ENCODE peak calls at places on chromosomes 3 and 15, in seven cellular contexts. Z is body of pancreas, G is SJCRH30, L is brain microvascular endothelial cell, B is left lung, N is mucosa of descending colon, H is astrocyte of the spinal cord. P is an unnamed sample.
A peak's percentile ranks its signal among the peaks of the same experiment; 100 is the strongest.

GRCh38 chr15:70723927-70724326 is 39.4 kb downstream of the UACA start:
- DNase-seq in Z (no peak), N (no peak), H (no peak), B (no peak), G (no peak), L (no peak), P (no peak)

GRCh38 chr3:98343647-98344507 is 9.8 kb upstream of the OR5K4 start:
- DNase-seq in L (peak; percentile 46), Z (peak; percentile 26), N (no peak), H (peak; percentile 5), B (no peak), G (peak; percentile 85), P (peak; percentile 36)

GRCh38 chr3:134620476-134621115 is 30.2 kb downstream of the KY start:
- DNase-seq in B (no peak), N (no peak), G (no peak), H (no peak), L (no peak), Z (no peak), P (no peak)

GRCh38 chr3:45664558-45664957 is 24.6 kb upstream of the SACM1L start:
- DNase-seq in G (no peak), L (no peak), H (no peak), N (peak; percentile 69), B (no peak), Z (no peak), P (no peak)

GRCh38 chr3:22319446-22319845 is 568.4 kb upstream of the ZNF385D start:
- DNase-seq in N (no peak), H (peak; percentile 50), L (peak; percentile 61), B (no peak), G (no peak), Z (no peak), P (no peak)

GRCh38 chr3:50503947-50504346 is 513 bp upstream of the CACNA2D2 start:
- DNase-seq in G (no peak), L (no peak), Z (no peak), H (no peak), B (no peak), N (no peak), P (no peak)

GRCh38 chr3:64945171-64945684 is 257.4 kb upstream of the ADAMTS9 start:
- DNase-seq in G (peak; percentile 16), N (no peak), Z (no peak), B (no peak), L (no peak), H (peak; percentile 12), P (no peak)

GRCh38 chr3:141846050-141846433 is 30.4 kb upstream of the ATP1B3 start:
- DNase-seq in B (no peak), L (no peak), N (no peak), Z (no peak), H (no peak), G (no peak), P (no peak)

GRCh38 chr15:27449041-27449440 is 478.1 kb downstream of the GABRG3 start:
- DNase-seq in B (no peak), L (no peak), N (no peak), G (no peak), H (peak; percentile 36), Z (no peak), P (no peak)

GRCh38 chr3:42762046-42762724 is 10.9 kb downstream of the CCDC13 start:
- DNase-seq in L (no peak), G (no peak), H (no peak), B (peak; percentile 37), Z (no peak), N (no peak), P (no peak)

GRCh38 chr3:24496529-24497482 is 2.2 kb upstream of the THRB start:
- DNase-seq in H (peak; percentile 89), B (peak; percentile 66), G (peak; percentile 40), N (peak; percentile 70), L (peak; percentile 79), Z (peak; percentile 90), P (no peak)

GRCh38 chr3:159432721-159433300 is 555.8 kb upstream of the IL12A start:
- DNase-seq in G (no peak), B (no peak), L (no peak), N (no peak), H (peak; percentile 51), Z (no peak), P (no peak)

GRCh38 chr3:71805199-71805598 is 20.3 kb upstream of the PROK2 start:
- DNase-seq in L (no peak), B (no peak), G (no peak), Z (no peak), H (no peak), N (no peak), P (no peak)

GRCh38 chr15:91116379-91117067 is 16.5 kb downstream of the SV2B start:
- DNase-seq in N (no peak), Z (peak; percentile 20), G (peak; percentile 22), L (peak; percentile 78), H (no peak), B (no peak), P (no peak)

GRCh38 chr3:173584834-173585831 is 187.6 kb downstream of the NLGN1 start:
- DNase-seq in B (peak; percentile 37), H (peak; percentile 74), Z (peak; percentile 24), L (peak; percentile 24), N (no peak), G (peak; percentile 70), P (no peak)

GRCh38 chr3:152040319-152040718 is 166.9 kb downstream of the SUCNR1 start:
- DNase-seq in Z (no peak), N (no peak), B (no peak), G (no peak), L (no peak), H (no peak), P (no peak)
- H3K4me3 ChIP-seq in Z (no peak overlapping the region), N (no peak overlapping the region), B (no peak overlapping the region), G (no peak overlapping the region), L (no peak overlapping the region), H (no peak overlapping the region), P (no peak overlapping the region)

GRCh38 chr15:45114076-45114750 is at the start of the genes DUOX2 and DUOXA2:
- DNase-seq in G (no peak), H (no peak), L (no peak), B (peak; percentile 27), N (no peak), Z (no peak), P (no peak)
- H3K4me3 ChIP-seq in G (no peak within 1 kb of the TSS), H (no peak within 1 kb of the TSS), L (no peak within 1 kb of the TSS), B (no peak within 1 kb of the TSS), N (no peak within 1 kb of the TSS), Z (no peak within 1 kb of the TSS), P (no peak within 1 kb of the TSS)

GRCh38 chr15:66755298-66756068 is 53.4 kb downstream of the SMAD6 start:
- DNase-seq in H (no peak), G (no peak), N (no peak), Z (no peak), L (no peak), B (no peak), P (no peak)
- H3K4me3 ChIP-seq in H (no peak overlapping the region), G (no peak overlapping the region), N (no peak overlapping the region), Z (no peak overlapping the region), L (no peak overlapping the region), B (no peak overlapping the region), P (no peak overlapping the region)

GRCh38 chr3:115341208-115341607 is 194.1 kb upstream of the ZBTB20 start:
- DNase-seq in B (no peak), H (peak; percentile 72), N (no peak), G (no peak), Z (no peak), L (peak; percentile 36), P (peak; percentile 47)

GRCh38 chr3:115336836-115337235 is 189.7 kb upstream of the ZBTB20 start:
- DNase-seq in Z (no peak), H (no peak), L (no peak), G (no peak), B (no peak), N (no peak), P (no peak)

GRCh38 chr3:115340586-115340985 is 193.5 kb upstream of the ZBTB20 start:
- DNase-seq in L (no peak), N (no peak), B (no peak), H (no peak), Z (no peak), G (no peak), P (no peak)
- H3K4me3 ChIP-seq in L (no peak overlapping the region), N (no peak overlapping the region), B (no peak overlapping the region), H (no peak overlapping the region), Z (no peak overlapping the region), G (no peak overlapping the region), P (no peak overlapping the region)

DNA sequence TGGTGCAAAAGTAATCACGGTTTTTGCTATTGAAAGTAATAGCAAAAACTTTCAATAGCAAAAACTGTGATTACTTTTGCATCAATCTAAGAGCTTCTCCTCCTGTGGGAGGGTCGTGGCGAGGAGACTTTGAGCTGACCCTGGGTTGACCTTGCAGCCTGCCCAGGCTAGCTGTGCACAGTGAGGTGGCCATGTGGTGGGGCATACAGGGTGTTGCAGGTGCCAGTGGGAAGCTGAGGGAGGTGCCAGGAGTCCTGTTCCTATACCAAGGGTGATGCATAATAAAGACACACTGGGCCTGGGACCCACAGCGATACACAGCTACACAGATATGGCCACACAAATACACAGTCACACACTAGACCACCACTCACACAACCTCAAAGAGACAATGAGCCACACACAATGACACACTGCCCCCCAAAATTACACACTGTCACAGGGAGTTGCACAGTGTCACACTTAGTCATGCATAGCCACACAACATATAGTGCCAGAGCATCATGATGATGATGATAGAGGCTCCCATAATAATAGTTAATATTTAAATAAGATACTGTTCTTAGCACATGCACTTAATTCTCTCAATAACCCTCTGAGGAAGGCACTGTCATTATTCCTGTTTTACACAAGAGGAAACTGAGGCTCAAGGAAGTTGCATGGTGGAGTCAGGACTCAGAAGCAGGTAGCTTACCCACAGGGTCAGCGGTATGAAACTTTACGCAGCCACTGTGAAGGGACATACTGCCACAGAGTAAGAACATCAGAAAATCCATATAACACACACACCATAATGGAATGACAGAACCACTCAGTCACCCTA is 6.3 kb downstream of the PLCD1 start:
- DNase-seq in Z (peak; percentile 11), B (no peak), H (no peak), L (no peak), G (no peak), N (no peak), P (no peak)
- H3K4me3 ChIP-seq in Z (no peak overlapping the region), B (no peak overlapping the region), H (no peak overlapping the region), L (peak overlapping the region; percentile 81), G (no peak overlapping the region), N (peak overlapping the region; percentile 38), P (no peak overlapping the region)

GRCh38 chr3:163773136-163773535 is 1305.2 kb downstream of the SI start:
- DNase-seq in Z (no peak), N (no peak), G (no peak), H (no peak), L (no peak), B (no peak), P (peak; percentile 43)

GRCh38 chr3:163768048-163768447 is 1310.2 kb downstream of the SI start:
- DNase-seq in Z (no peak), G (no peak), N (no peak), L (no peak), B (no peak), H (no peak), P (no peak)
- H3K4me3 ChIP-seq in Z (no peak overlapping the region), G (no peak overlapping the region), N (no peak overlapping the region), L (no peak overlapping the region), B (no peak overlapping the region), H (no peak overlapping the region), P (no peak overlapping the region)

P was measured in PC-9.